ENCODE peak calls at places on chromosome 3, in seven cellular contexts. M, O, H, G, T, K and L are unnamed samples.
A peak's percentile ranks its signal among the peaks of the same experiment; 100 is the strongest.

GRCh38 chr3:40961104-40961857 is 238.0 kb upstream of the CTNNB1 start:
- DNase-seq in M (no peak), O (no peak), H (no peak), G (no peak), T (no peak), K (no peak), L (no peak)

GRCh38 chr3:22542311-22542710 is 660.8 kb upstream of the UBE2E2 start:
- DNase-seq in M (no peak), O (no peak), H (no peak), G (no peak), T (no peak), K (no peak), L (no peak)

GRCh38 chr3:102068327-102068726 is 219.0 kb downstream of the NFKBIZ start:
- DNase-seq in M (no peak), O (no peak), H (no peak), G (no peak), T (no peak), K (no peak), L (no peak)

GRCh38 chr3:156670652-156671051 is 3.7 kb upstream of the TIPARP start:
- DNase-seq in M (no peak), O (no peak), H (no peak), G (no peak), T (no peak), K (no peak), L (no peak)

GRCh38 chr3:72538070-72538745 is 310.0 kb downstream of the SHQ1 start:
- DNase-seq in M (no peak), O (no peak), H (no peak), G (no peak), T (no peak), K (no peak), L (peak; percentile 36)

GRCh38 chr3:78337801-78338211 is 1297.9 kb downstream of the ROBO2 start:
- DNase-seq in M (no peak), O (no peak), H (no peak), G (no peak), T (no peak), K (no peak), L (no peak)

GRCh38 chr3:75906555-75907112 is 121.3 kb upstream of the ZNF717 start:
- DNase-seq in M (no peak), O (peak; percentile 25), H (peak; percentile 75), G (no peak), T (no peak), K (no peak), L (no peak)

GRCh38 chr3:7396534-7396933 is 535.6 kb downstream of the GRM7 start:
- DNase-seq in M (no peak), O (no peak), H (no peak), G (no peak), T (no peak), K (no peak), L (no peak)

GRCh38 chr3:161766301-161766700 is 269.7 kb downstream of the OTOL1 start:
- DNase-seq in M (no peak), O (no peak), H (no peak), G (no peak), T (no peak), K (no peak), L (no peak)

GRCh38 chr3:127366383-127366782 is 78.5 kb upstream of the PRR20G start:
- DNase-seq in M (no peak), O (no peak), H (no peak), G (no peak), T (no peak), K (no peak), L (no peak)

GRCh38 chr3:182917134-182917533 is 63.2 kb downstream of the DCUN1D1 start:
- DNase-seq in M (no peak), O (no peak), H (no peak), G (no peak), T (no peak), K (no peak), L (no peak)

DNA sequence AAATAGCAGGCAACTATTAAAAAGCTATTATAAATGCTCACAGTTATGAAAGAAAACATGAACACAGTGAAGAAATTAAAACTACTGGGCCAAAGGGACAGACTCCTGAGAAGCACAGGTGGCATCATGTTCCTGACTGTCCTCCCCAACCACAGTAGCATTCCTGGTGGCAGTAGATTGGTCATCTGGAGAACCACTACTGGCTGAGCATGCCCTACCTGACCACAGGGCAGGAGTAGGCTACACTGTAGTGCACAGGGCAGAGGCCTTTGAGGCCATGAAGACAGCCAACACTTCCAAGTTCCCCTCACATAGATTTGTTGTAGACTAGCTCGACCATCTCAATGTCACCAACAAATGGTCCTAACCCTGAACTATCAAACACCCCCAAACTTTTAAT is 49.2 kb downstream of the NBEAL2 start:
- DNase-seq in M (no peak), O (no peak), H (no peak), G (no peak), T (no peak), K (no peak), L (no peak)
- TF ChIP-seq POLR2A in M (no peak), O (no peak), H (no peak), G (no peak), T (no peak), K (no peak), L (no peak)

DNA sequence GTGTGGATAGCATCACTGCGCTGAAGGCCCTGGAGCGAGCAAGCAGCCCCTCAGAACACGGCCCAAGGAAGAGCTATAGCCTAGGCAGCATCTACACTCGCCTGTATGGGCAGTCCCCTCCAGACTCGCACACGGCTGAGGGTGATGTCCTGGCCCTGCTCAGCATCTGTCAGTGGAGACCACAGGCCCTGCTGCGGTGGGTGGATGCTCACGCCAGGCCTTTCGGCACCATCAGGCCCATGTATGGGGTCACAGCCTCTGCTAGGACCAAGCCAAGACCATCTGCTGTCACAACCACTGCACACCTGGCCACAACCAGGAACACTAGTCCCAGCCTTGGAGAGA is 20.5 kb downstream of the ATRIP start:
- DNase-seq in M (no peak), O (no peak), H (no peak), G (no peak), T (no peak), K (no peak), L (no peak)
- TF ChIP-seq POLR2A in M (no peak), O (no peak), H (no peak), G (no peak), T (no peak), K (no peak), L (no peak)

DNA sequence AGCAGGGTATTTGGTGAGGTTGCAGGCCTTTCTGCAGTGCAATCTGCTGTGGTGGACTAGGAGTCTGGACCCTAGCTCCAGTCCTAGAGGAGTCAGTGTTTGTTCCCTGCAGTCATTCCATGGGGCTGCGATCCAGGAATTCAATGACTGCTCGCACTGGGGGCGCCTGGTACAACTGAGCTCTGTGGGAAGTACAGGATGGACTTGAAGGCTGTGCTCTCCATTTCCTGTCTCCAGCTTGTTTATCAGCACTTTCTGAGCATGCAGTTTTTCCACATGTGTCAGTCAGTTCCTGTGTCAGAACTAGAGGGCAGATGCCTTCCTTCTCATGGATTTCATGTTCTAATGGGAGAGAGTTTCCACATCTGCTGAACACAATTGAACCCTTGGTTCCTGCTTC is 46.7 kb downstream of the PDHB start:
- DNase-seq in M (no peak), O (peak; percentile 94), H (no peak), G (no peak), T (no peak), K (no peak), L (no peak)
- TF ChIP-seq POLR2A in M (no peak), O (peak; percentile 34), H (no peak), G (no peak), T (no peak), K (no peak), L (no peak)

DNA sequence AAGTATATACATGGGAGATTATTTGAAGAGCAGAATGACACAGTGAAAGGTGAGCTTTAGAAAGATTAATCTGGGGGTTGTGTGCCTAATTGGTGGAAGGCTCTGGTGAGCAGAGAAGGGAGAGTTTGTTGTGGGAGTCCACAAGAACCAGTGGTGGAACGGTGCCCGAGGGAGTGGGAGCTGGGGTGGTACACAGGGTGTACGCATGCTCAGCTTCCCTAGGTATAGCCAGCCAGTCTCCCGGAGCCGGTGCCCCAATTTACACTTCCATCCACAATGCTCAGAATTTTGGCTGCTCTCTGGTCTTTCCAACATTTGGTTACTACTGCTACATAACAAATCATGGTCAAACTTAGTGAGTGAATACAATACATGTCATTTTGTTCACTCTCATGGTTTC is 92.5 kb downstream of the MITF start:
- DNase-seq in M (no peak), O (no peak), H (no peak), G (no peak), T (no peak), K (no peak), L (no peak)
- TF ChIP-seq POLR2A in M (no peak), O (no peak), H (no peak), G (no peak), T (no peak), K (no peak), L (no peak)

GRCh38 chr3:141928626-141929270 is 52.3 kb downstream of the ATP1B3 start:
- DNase-seq in M (no peak), O (no peak), H (peak; percentile 71), G (no peak), T (no peak), K (no peak), L (no peak)
- TF ChIP-seq POLR2A in M (no peak), O (no peak), H (no peak), G (no peak), T (no peak), K (no peak), L (no peak)

GRCh38 chr3:48276856-48277641 is 36.1 kb downstream of the ZNF589 start:
- DNase-seq in M (no peak), O (no peak), H (peak; percentile 21), G (no peak), T (no peak), K (no peak), L (no peak)

GRCh38 chr3:48274452-48274851 is 33.5 kb downstream of the ZNF589 start:
- DNase-seq in M (no peak), O (no peak), H (no peak), G (no peak), T (no peak), K (no peak), L (no peak)

GRCh38 chr3:48271763-48272498 is 31.0 kb downstream of the ZNF589 start:
- DNase-seq in M (no peak), O (no peak), H (no peak), G (no peak), T (no peak), K (no peak), L (no peak)

GRCh38 chr3:48275292-48276027 is 34.6 kb downstream of the ZNF589 start:
- DNase-seq in M (no peak), O (no peak), H (no peak), G (no peak), T (no peak), K (no peak), L (no peak)

DNA sequence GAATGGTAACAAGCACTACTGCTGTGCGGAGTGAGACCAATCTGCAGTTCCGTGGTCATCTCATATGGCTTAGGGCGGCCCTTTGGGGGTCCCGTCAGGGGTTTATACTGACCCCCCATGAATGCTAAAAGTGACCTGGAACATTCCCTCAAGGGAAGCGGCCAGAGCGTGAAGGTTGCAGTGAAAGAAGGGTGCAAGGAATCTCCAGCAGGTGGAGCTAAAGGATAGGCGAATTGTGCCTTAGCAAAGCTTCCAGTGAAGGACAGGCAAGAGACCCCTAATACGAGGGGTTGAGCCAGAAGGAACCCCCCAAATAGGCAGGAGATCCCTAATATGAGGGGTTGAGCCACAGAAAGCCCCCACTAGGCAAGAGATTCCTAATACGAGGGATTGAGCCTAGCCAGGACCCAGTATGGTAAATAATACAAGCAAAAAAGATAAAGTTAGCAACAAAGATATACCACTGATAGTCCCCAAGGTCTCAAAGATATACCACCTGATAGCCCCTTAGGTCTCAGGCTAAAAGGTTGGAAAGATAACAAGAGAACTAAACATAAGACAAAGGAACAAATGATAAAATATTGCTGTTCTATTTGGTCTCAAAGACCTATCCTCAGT is 32.8 kb downstream of the ZNF589 start:
- DNase-seq in M (peak; percentile 56), O (peak; percentile 62), H (no peak), G (peak; percentile 58), T (no peak), K (peak; percentile 66), L (peak; percentile 76)
- TF ChIP-seq POLR2A in M (no peak), O (peak; percentile 31), H (no peak), G (no peak), T (no peak), K (no peak), L (no peak)

GRCh38 chr3:49723631-49724551 is at the start of gene GMPPB:
- DNase-seq in M (peak; percentile 92), O (peak; percentile 95), H (peak; percentile 99), G (peak; percentile 94), T (peak; percentile 94), K (peak; percentile 93), L (peak; percentile 98)
- TF ChIP-seq POLR2A in M (peak; percentile 39), O (peak; percentile 82), H (peak; percentile 60), G (peak; percentile 39), T (peak; percentile 63), K (peak; percentile 16), L (peak; percentile 51)